ENCODE peak calls at places on chromosomes 3 and 15, in ten cellular contexts. One of them, this sample, is unnamed.

GRCh38 chr3:184773341-184774186 is 38.4 kb upstream of the VPS8 start:
- DNase-seq in NCI-H1105: no peak
- DNase-seq in NCI-H2171: no peak
- DNase-seq in H54: no peak
- DNase-seq in CD8-positive, alpha-beta T cell: no peak
- DNase-seq in HFF-Myc: no peak
- DNase-seq in neural progenitor cell: peak
- DNase-seq in T-helper 2 cell: no peak
- DNase-seq in PC-3: no peak
- DNase-seq in MCF 10A: no peak
- DNase-seq in this sample: no peak

GRCh38 chr15:86300371-86301106 is 220.9 kb downstream of the AGBL1 start:
- DNase-seq in NCI-H1105: no peak
- DNase-seq in HFF-Myc: no peak
- DNase-seq in CD8-positive, alpha-beta T cell: no peak
- DNase-seq in H54: no peak
- DNase-seq in T-helper 2 cell: no peak
- DNase-seq in neural progenitor cell: no peak
- DNase-seq in PC-3: peak
- DNase-seq in NCI-H2171: no peak
- DNase-seq in MCF 10A: no peak
- DNase-seq in this sample: no peak

GRCh38 chr15:101366853-101367252 is 71.8 kb upstream of the SNRPA1 start:
- DNase-seq in T-helper 2 cell: no peak
- DNase-seq in NCI-H1105: no peak
- DNase-seq in MCF 10A: no peak
- DNase-seq in H54: no peak
- DNase-seq in neural progenitor cell: no peak
- DNase-seq in HFF-Myc: no peak
- DNase-seq in NCI-H2171: no peak
- DNase-seq in CD8-positive, alpha-beta T cell: no peak
- DNase-seq in PC-3: no peak
- DNase-seq in this sample: no peak

GRCh38 chr15:90871097-90871715 is 2.8 kb downstream of the FURIN start:
- DNase-seq in NCI-H2171: peak
- DNase-seq in MCF 10A: peak
- DNase-seq in neural progenitor cell: peak
- DNase-seq in H54: no peak
- DNase-seq in PC-3: no peak
- DNase-seq in T-helper 2 cell: peak
- DNase-seq in NCI-H1105: no peak
- DNase-seq in HFF-Myc: no peak
- DNase-seq in CD8-positive, alpha-beta T cell: no peak
- DNase-seq in this sample: no peak

GRCh38 chr15:74108111-74108510 is 22.3 kb upstream of the ISLR2 start:
- DNase-seq in T-helper 2 cell: no peak
- DNase-seq in H54: no peak
- DNase-seq in NCI-H1105: no peak
- DNase-seq in PC-3: no peak
- DNase-seq in HFF-Myc: no peak
- DNase-seq in NCI-H2171: no peak
- DNase-seq in neural progenitor cell: no peak
- DNase-seq in MCF 10A: no peak
- DNase-seq in CD8-positive, alpha-beta T cell: no peak
- DNase-seq in this sample: no peak

GRCh38 chr3:52688266-52688665 is 2.4 kb downstream of the GNL3 start:
- DNase-seq in NCI-H2171: no peak
- DNase-seq in H54: no peak
- DNase-seq in CD8-positive, alpha-beta T cell: no peak
- DNase-seq in neural progenitor cell: no peak
- DNase-seq in MCF 10A: no peak
- DNase-seq in PC-3: peak
- DNase-seq in HFF-Myc: no peak
- DNase-seq in NCI-H1105: no peak
- DNase-seq in T-helper 2 cell: no peak
- DNase-seq in this sample: no peak

GRCh38 chr15:87387681-87388240 is 868.8 kb downstream of the NTRK3 start:
- DNase-seq in H54: no peak
- DNase-seq in neural progenitor cell: no peak
- DNase-seq in HFF-Myc: no peak
- DNase-seq in MCF 10A: no peak
- DNase-seq in PC-3: peak
- DNase-seq in T-helper 2 cell: no peak
- DNase-seq in NCI-H1105: no peak
- DNase-seq in NCI-H2171: no peak
- DNase-seq in CD8-positive, alpha-beta T cell: no peak
- DNase-seq in this sample: no peak

GRCh38 chr15:58551764-58552504 is 120.1 kb downstream of the LIPC start:
- DNase-seq in PC-3: peak
- DNase-seq in neural progenitor cell: no peak
- DNase-seq in T-helper 2 cell: no peak
- DNase-seq in NCI-H2171: no peak
- DNase-seq in NCI-H1105: no peak
- DNase-seq in HFF-Myc: no peak
- DNase-seq in CD8-positive, alpha-beta T cell: no peak
- DNase-seq in MCF 10A: peak
- DNase-seq in H54: no peak
- DNase-seq in this sample: no peak

GRCh38 chr3:62139957-62140356 is 233.4 kb downstream of the FEZF2 start:
- DNase-seq in neural progenitor cell: no peak
- DNase-seq in T-helper 2 cell: no peak
- DNase-seq in NCI-H1105: no peak
- DNase-seq in NCI-H2171: no peak
- DNase-seq in H54: no peak
- DNase-seq in HFF-Myc: no peak
- DNase-seq in PC-3: no peak
- DNase-seq in MCF 10A: peak
- DNase-seq in CD8-positive, alpha-beta T cell: no peak
- DNase-seq in this sample: no peak

GRCh38 chr3:155297100-155297499 is 3.6 kb upstream of the STRIT1 start:
- DNase-seq in H54: no peak
- DNase-seq in NCI-H2171: no peak
- DNase-seq in CD8-positive, alpha-beta T cell: no peak
- DNase-seq in PC-3: no peak
- DNase-seq in MCF 10A: no peak
- DNase-seq in T-helper 2 cell: no peak
- DNase-seq in HFF-Myc: no peak
- DNase-seq in neural progenitor cell: no peak
- DNase-seq in NCI-H1105: no peak
- DNase-seq in this sample: no peak

This sample was measured in NCI-H1436.